ENCODE peak calls at places on chromosomes 13 and 19, in nine cellular contexts. F is transverse colon, J is tibial artery, L is pancreas, O is foreskin fibroblast, X is fibroblast of lung, E is GM12865, R is fibroblast of the aortic adventitia, W is fibroblast of mammary gland. V is an unnamed sample.

GRCh38 chr13:27476943-27477681 is 26.7 kb upstream of the MTIF3 start:
- DNase-seq in F (no peak), R (peak), E (peak), X (peak), O (peak), J (no peak), L (peak), W (peak), V (peak)

GRCh38 chr13:110498327-110498726 is 63.2 kb downstream of the RAB20 start:
- DNase-seq in O (no peak), X (no peak), J (no peak), R (no peak), E (no peak), L (no peak), W (peak), F (no peak), V (no peak)

GRCh38 chr19:58570770-58571574 is 2.2 kb downstream of the MZF1 start:
- DNase-seq in W (no peak), O (no peak), R (no peak), J (peak), L (peak), E (no peak), X (no peak), F (peak), V (no peak)

GRCh38 chr13:20570540-20570939 is 3.6 kb downstream of the IFT88 start:
- DNase-seq in L (no peak), J (no peak), F (no peak), W (peak), O (peak), E (no peak), R (peak), X (peak), V (peak)

GRCh38 chr19:12956446-12957388 is at the start of gene GADD45GIP1:
- DNase-seq in W (peak), O (peak), E (peak), F (peak), L (peak), J (peak), X (peak), R (peak), V (peak)

GRCh38 chr13:106492576-106493323 is 42.7 kb downstream of the EFNB2 start:
- DNase-seq in R (no peak), W (no peak), L (no peak), X (no peak), O (no peak), J (no peak), F (no peak), E (no peak), V (no peak)

GRCh38 chr19:11196406-11197287 is 698 bp downstream of the KANK2 start:
- DNase-seq in J (peak), W (peak), X (peak), R (no peak), F (peak), L (peak), E (no peak), O (peak), V (peak)

GRCh38 chr19:56566904-56567273 is 379 bp upstream of the ZNF470 start:
- DNase-seq in X (peak), J (peak), E (peak), O (peak), W (peak), R (no peak), F (peak), L (peak), V (peak)

GRCh38 chr19:8396185-8396562 is 6.0 kb downstream of the RAB11B start:
- DNase-seq in E (no peak), J (no peak), O (no peak), W (no peak), L (no peak), R (no peak), X (no peak), F (no peak), V (no peak)

GRCh38 chr19:13100031-13100588 is 2.5 kb downstream of the LYL1 start:
- DNase-seq in E (peak), W (peak), J (peak), R (no peak), O (no peak), X (no peak), F (no peak), L (no peak), V (no peak)

GRCh38 chr19:44452367-44452766 is 4.1 kb upstream of the ZNF229 start:
- DNase-seq in L (no peak), R (no peak), O (no peak), F (no peak), X (no peak), J (no peak), E (no peak), W (no peak), V (no peak)

GRCh38 chr13:110012102-110012739 is 225.8 kb upstream of the IRS2 start:
- DNase-seq in W (peak), X (peak), E (no peak), O (peak), L (no peak), J (no peak), R (peak), F (no peak), V (peak)

GRCh38 chr13:109917422-109917821 is 131.0 kb upstream of the IRS2 start:
- DNase-seq in J (no peak), W (no peak), R (no peak), O (no peak), F (no peak), E (no peak), X (no peak), L (no peak), V (no peak)

GRCh38 chr19:29404951-29405727 is 120.7 kb upstream of the VSTM2B start:
- DNase-seq in J (no peak), R (no peak), X (no peak), O (no peak), L (no peak), W (no peak), F (peak), E (no peak), V (no peak)

GRCh38 chr13:108926848-108927247 is 297.4 kb downstream of the MYO16 start:
- DNase-seq in L (no peak), J (no peak), X (no peak), E (no peak), F (no peak), O (no peak), W (no peak), R (no peak), V (no peak)

GRCh38 chr19:46919324-46919723 is 58.5 kb downstream of the ARHGAP35 start:
- DNase-seq in W (peak), O (peak), X (peak), J (no peak), R (peak), E (no peak), F (no peak), L (no peak), V (peak)

GRCh38 chr19:6065685-6066365 is 44.5 kb downstream of the RFX2 start:
- DNase-seq in J (peak), L (no peak), E (no peak), X (no peak), O (no peak), R (peak), W (peak), F (peak), V (no peak)

GRCh38 chr13:114339779-114340534 is 25.7 kb downstream of the CHAMP1 start:
- DNase-seq in O (peak), W (peak), F (peak), R (peak), L (peak), J (no peak), E (peak), X (peak), V (peak)

GRCh38 chr13:44249439-44249838 is 124.2 kb upstream of the SERP2 start:
- DNase-seq in X (peak), F (peak), L (no peak), R (peak), O (peak), W (peak), J (peak), E (no peak), V (peak)

GRCh38 chr19:6674868-6675305 is 4.9 kb upstream of the TNFSF14 start:
- DNase-seq in J (peak), O (peak), L (no peak), F (peak), W (peak), E (peak), X (peak), R (peak), V (peak)

GRCh38 chr19:7926021-7926726 is at the start of gene CTXN1:
- DNase-seq in E (peak), R (peak), X (peak), W (peak), F (peak), O (peak), J (peak), L (peak), V (peak)

GRCh38 chr19:51131780-51132680 is 7.3 kb downstream of the SIGLEC9 start:
- DNase-seq in J (peak), R (peak), O (peak), E (no peak), W (peak), F (peak), X (peak), L (no peak), V (peak)

GRCh38 chr19:53463263-53463662 is 4.3 kb upstream of the ZNF813 start:
- DNase-seq in W (peak), J (no peak), F (peak), L (no peak), O (peak), E (no peak), X (peak), R (peak), V (peak)

GRCh38 chr13:91216928-91217700 is 130.4 kb upstream of the MIR17HG start:
- DNase-seq in R (no peak), F (no peak), E (no peak), W (no peak), O (no peak), X (peak), J (no peak), L (no peak), V (no peak)

GRCh38 chr13:33634526-33635111 is 183.3 kb upstream of the RFC3 start:
- DNase-seq in O (no peak), R (peak), J (no peak), W (no peak), E (no peak), X (peak), L (no peak), F (no peak), V (peak)

GRCh38 chr13:44576396-44577235 is 486 bp upstream of the TSC22D1 start:
- DNase-seq in J (no peak), L (no peak), R (no peak), O (peak), X (no peak), W (no peak), E (peak), F (peak), V (no peak)

GRCh38 chr19:37718357-37718756 is 1.2 kb downstream of the ZNF607 start:
- DNase-seq in L (no peak), J (no peak), X (no peak), F (no peak), W (no peak), O (peak), E (no peak), R (no peak), V (peak)

GRCh38 chr13:33017410-33017929 is 1.2 kb downstream of the KL start:
- DNase-seq in L (no peak), F (peak), J (peak), R (peak), E (peak), X (peak), W (peak), O (no peak), V (peak)

GRCh38 chr19:792361-792885 is 4.8 kb upstream of the PTBP1 start:
- DNase-seq in E (no peak), R (no peak), W (no peak), O (no peak), F (no peak), J (no peak), L (no peak), X (no peak), V (no peak)

GRCh38 chr19:57302020-57302465 is 18.2 kb upstream of the ZNF543 start:
- DNase-seq in E (no peak), F (no peak), O (peak), R (peak), J (peak), X (peak), L (no peak), W (peak), V (peak)

GRCh38 chr13:43368003-43368402 is 344.6 kb downstream of the DNAJC15 start:
- DNase-seq in F (no peak), W (peak), R (peak), L (no peak), X (peak), E (no peak), J (no peak), O (peak), V (peak)

GRCh38 chr13:99307247-99307646 is at the start of gene GPR183:
- DNase-seq in F (no peak), W (no peak), R (no peak), X (no peak), L (no peak), E (peak), O (peak), J (no peak), V (no peak)
- H3K4me3 ChIP-seq in F (peak), W (no peak), R (no peak), X (no peak), L (peak), E (peak), O (no peak), J (peak), V (no peak)

DNA sequence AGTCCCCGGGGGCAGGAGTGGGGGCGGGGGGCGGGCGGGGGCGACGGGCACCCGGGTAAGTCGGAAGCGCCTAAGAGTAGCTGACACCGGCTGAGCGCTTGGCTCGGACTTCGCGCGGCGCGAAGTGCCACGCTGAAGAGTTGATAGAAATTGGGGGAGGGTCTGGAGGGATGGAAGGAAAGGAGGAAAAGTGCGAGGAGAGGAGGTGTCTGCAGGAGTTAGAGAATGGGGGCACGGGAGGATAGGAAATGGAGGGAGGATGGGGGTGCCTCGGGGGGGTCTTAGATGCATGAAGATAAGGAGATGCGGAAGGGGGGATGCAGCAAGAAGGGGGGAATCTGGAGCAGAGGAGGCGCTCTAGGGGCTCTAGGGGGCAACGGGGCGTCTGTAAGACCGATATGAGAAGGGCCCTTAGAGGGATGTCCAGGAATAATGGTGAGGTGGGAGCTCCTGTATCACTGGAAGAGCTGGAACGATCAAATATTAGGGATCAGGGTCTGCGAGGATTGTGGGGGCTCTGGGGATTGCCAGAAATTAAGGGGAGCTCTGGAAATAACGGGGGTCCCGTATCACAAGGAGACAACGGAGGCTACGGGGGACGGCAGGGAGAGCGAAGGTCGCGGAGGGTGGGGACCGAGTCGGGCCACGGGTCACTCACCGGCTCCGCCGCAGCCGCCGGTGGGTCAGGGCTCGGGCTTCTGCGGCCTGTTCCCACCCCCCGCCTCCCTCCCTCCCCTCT is at the start of gene MYPOP:
- DNase-seq in R (no peak), F (no peak), X (no peak), W (no peak), L (no peak), J (no peak), E (no peak), O (peak), V (no peak)
- TF ChIP-seq CTCF in R (no peak), F (no peak), X (no peak), W (no peak), L (no peak), J (no peak), E (no peak), O (no peak), V (peak)

DNA sequence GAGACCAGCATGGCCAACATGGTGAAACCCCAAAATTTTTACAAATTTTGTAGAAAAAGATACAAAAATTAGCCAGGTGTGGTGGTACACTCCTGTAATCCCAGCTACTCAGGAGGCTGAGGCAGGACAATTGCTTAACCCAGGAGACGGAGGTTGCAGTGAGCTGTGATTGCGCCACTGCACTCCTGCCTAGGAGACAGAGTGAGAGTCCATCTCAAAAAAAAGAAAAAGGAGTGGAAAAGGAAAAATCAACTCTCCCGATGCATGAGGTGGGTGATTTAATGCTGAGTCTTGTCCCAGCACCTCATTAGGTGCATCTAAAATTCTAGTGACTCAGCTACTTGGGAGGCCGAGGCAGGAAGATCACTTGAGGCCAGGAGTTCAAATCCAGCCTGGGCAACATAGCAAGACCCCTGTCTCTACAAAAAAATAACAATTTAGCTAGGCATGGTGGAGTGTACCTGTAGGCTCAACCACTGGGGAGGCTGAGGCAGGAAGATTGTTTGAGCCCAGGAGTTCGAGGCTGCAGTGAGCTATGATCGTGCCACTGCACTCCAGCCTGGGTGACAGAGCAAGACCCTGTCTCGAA is 19.8 kb downstream of the GTPBP3 start:
- DNase-seq in F (no peak), E (no peak), X (no peak), W (no peak), O (no peak), L (no peak), R (no peak), J (no peak), V (no peak)
- H3K4me3 ChIP-seq in F (no peak), E (no peak), X (no peak), W (no peak), O (no peak), L (no peak), R (no peak), J (no peak), V (no peak)

GRCh38 chr19:16934489-16934888 is 45.7 kb downstream of the F2RL3 start:
- DNase-seq in W (no peak), E (no peak), L (no peak), J (no peak), X (no peak), R (no peak), F (no peak), O (no peak), V (no peak)
- TF ChIP-seq CTCF in W (no peak), E (no peak), L (no peak), J (no peak), X (no peak), R (no peak), F (no peak), O (no peak), V (no peak)

GRCh38 chr19:15291666-15292065 is 40.7 kb downstream of the BRD4 start:
- DNase-seq in X (no peak), W (no peak), O (peak), L (no peak), J (no peak), F (no peak), R (no peak), E (peak), V (no peak)

GRCh38 chr19:15294591-15294990 is 37.7 kb downstream of the BRD4 start:
- DNase-seq in L (peak), R (peak), E (no peak), F (no peak), O (peak), W (no peak), X (no peak), J (no peak), V (no peak)

GRCh38 chr19:15293751-15294505 is 38.4 kb downstream of the BRD4 start:
- DNase-seq in J (no peak), E (no peak), R (peak), O (peak), W (peak), X (peak), L (no peak), F (no peak), V (peak)

GRCh38 chr19:15292140-15292539 is 40.2 kb downstream of the BRD4 start:
- DNase-seq in L (no peak), E (no peak), F (no peak), W (no peak), O (no peak), R (no peak), X (no peak), J (no peak), V (no peak)

GRCh38 chr19:15292847-15293582 is 39.3 kb downstream of the BRD4 start:
- DNase-seq in L (no peak), X (peak), E (peak), F (no peak), J (no peak), O (peak), R (peak), W (no peak), V (no peak)
- H3K4me3 ChIP-seq in L (no peak), X (no peak), E (peak), F (no peak), J (no peak), O (no peak), R (no peak), W (no peak), V (no peak)

GRCh38 chr19:40716655-40717324 is at the start of the genes COQ8B and ITPKC:
- DNase-seq in R (peak), W (peak), X (peak), J (peak), O (peak), L (peak), E (peak), F (peak), V (peak)
- TF ChIP-seq CTCF in R (no peak), W (no peak), X (no peak), J (peak), O (no peak), L (no peak), E (peak), F (no peak), V (no peak)

GRCh38 chr19:55284405-55285058 is 735 bp downstream of the BRSK1 start:
- DNase-seq in X (no peak), L (no peak), O (no peak), E (no peak), R (no peak), J (no peak), W (no peak), F (no peak), V (no peak)
- H3K4me3 ChIP-seq in X (peak), L (peak), O (peak), E (no peak), R (peak), J (peak), W (peak), F (peak), V (peak)

GRCh38 chr13:47519626-47520025 is 481.4 kb downstream of the SUCLA2 start:
- DNase-seq in F (no peak), E (no peak), O (peak), R (no peak), L (no peak), J (no peak), W (peak), X (no peak), V (no peak)

GRCh38 chr13:47521895-47522487 is 479.1 kb downstream of the SUCLA2 start:
- DNase-seq in J (no peak), E (no peak), W (peak), F (no peak), O (no peak), R (no peak), L (no peak), X (peak), V (no peak)

GRCh38 chr13:47518530-47518929 is 482.5 kb downstream of the SUCLA2 start:
- DNase-seq in J (no peak), L (no peak), F (no peak), X (no peak), R (no peak), O (no peak), W (no peak), E (no peak), V (no peak)
- TF ChIP-seq CTCF in J (no peak), L (no peak), F (no peak), X (no peak), R (no peak), O (no peak), W (no peak), E (no peak), V (no peak)

GRCh38 chr19:30558793-30559192 is 186.6 kb downstream of the ZNF536 start:
- DNase-seq in W (no peak), J (no peak), X (no peak), O (no peak), L (no peak), F (no peak), R (no peak), E (no peak), V (no peak)

GRCh38 chr19:30559446-30559845 is 187.3 kb downstream of the ZNF536 start:
- DNase-seq in F (no peak), O (no peak), L (no peak), W (no peak), R (no peak), J (peak), X (no peak), E (no peak), V (no peak)

GRCh38 chr19:30556230-30556711 is 184.1 kb downstream of the ZNF536 start:
- DNase-seq in W (no peak), O (peak), J (peak), E (no peak), R (no peak), F (no peak), X (no peak), L (no peak), V (no peak)

GRCh38 chr19:30557212-30557611 is 185.0 kb downstream of the ZNF536 start:
- DNase-seq in E (no peak), J (no peak), O (peak), L (no peak), F (no peak), R (no peak), W (no peak), X (no peak), V (no peak)

GRCh38 chr19:30557927-30558557 is 185.9 kb downstream of the ZNF536 start:
- DNase-seq in L (no peak), J (peak), O (no peak), F (no peak), W (no peak), R (no peak), E (no peak), X (no peak), V (no peak)
- H3K4me3 ChIP-seq in L (no peak), J (no peak), O (no peak), F (no peak), W (no peak), R (no peak), E (no peak), X (no peak), V (no peak)